ENCODE peak calls at places on chromosomes 12 and 14, in four cellular contexts. One of them, this sample, is unnamed. For H3K36me3, the result is how much of the 10 kb centered on the place peaks cover.

GRCh38 chr12:72278894-72279293 is 6.7 kb downstream of the TRHDE start:
- DNase-seq in CD8-positive, alpha-beta memory T cell: no peak
- DNase-seq in small intestine: no peak
- DNase-seq in effector memory CD4-positive, alpha-beta T cell: no peak
- DNase-seq in this sample: no peak

GRCh38 chr14:72636094-72636493 is 257.8 kb downstream of the DPF3 start:
- DNase-seq in CD8-positive, alpha-beta memory T cell: no peak
- DNase-seq in small intestine: no peak
- DNase-seq in effector memory CD4-positive, alpha-beta T cell: no peak
- DNase-seq in this sample: no peak

GRCh38 chr12:106831699-106832098 is 57.2 kb downstream of the RIC8B start:
- DNase-seq in CD8-positive, alpha-beta memory T cell: no peak
- DNase-seq in small intestine: no peak
- DNase-seq in effector memory CD4-positive, alpha-beta T cell: no peak
- DNase-seq in this sample: no peak

GRCh38 chr14:69270795-69271708 is 11.1 kb downstream of the GALNT16 start:
- DNase-seq in CD8-positive, alpha-beta memory T cell: no peak
- DNase-seq in small intestine: no peak
- DNase-seq in effector memory CD4-positive, alpha-beta T cell: no peak
- DNase-seq in this sample: no peak

GRCh38 chr12:93072340-93072739 is 143.2 kb upstream of the EEA1 start:
- DNase-seq in CD8-positive, alpha-beta memory T cell: no peak
- DNase-seq in small intestine: no peak
- DNase-seq in effector memory CD4-positive, alpha-beta T cell: no peak
- DNase-seq in this sample: no peak

GRCh38 chr12:92593734-92594402 is 108.9 kb upstream of the PLEKHG7 start:
- DNase-seq in CD8-positive, alpha-beta memory T cell: peak
- DNase-seq in small intestine: peak
- DNase-seq in effector memory CD4-positive, alpha-beta T cell: peak
- DNase-seq in this sample: peak

GRCh38 chr14:75138492-75138891 is 11.6 kb upstream of the NEK9 start:
- DNase-seq in CD8-positive, alpha-beta memory T cell: no peak
- DNase-seq in small intestine: no peak
- DNase-seq in effector memory CD4-positive, alpha-beta T cell: no peak
- DNase-seq in this sample: no peak

GRCh38 chr12:3681595-3681921 is 71.4 kb downstream of the CRACR2A start:
- DNase-seq in CD8-positive, alpha-beta memory T cell: no peak
- DNase-seq in small intestine: no peak
- DNase-seq in effector memory CD4-positive, alpha-beta T cell: no peak
- DNase-seq in this sample: no peak

GRCh38 chr14:104143071-104143470 is 4.7 kb downstream of the KIF26A start:
- DNase-seq in CD8-positive, alpha-beta memory T cell: no peak
- DNase-seq in small intestine: no peak
- DNase-seq in effector memory CD4-positive, alpha-beta T cell: no peak
- DNase-seq in this sample: no peak

GRCh38 chr12:11601647-11602046 is 47.8 kb upstream of the ETV6 start:
- DNase-seq in CD8-positive, alpha-beta memory T cell: no peak
- DNase-seq in small intestine: no peak
- DNase-seq in effector memory CD4-positive, alpha-beta T cell: no peak
- DNase-seq in this sample: no peak

GRCh38 chr14:93430889-93431670 is at the start of gene UNC79:
- DNase-seq in CD8-positive, alpha-beta memory T cell: no peak
- DNase-seq in small intestine: no peak
- DNase-seq in effector memory CD4-positive, alpha-beta T cell: no peak
- DNase-seq in this sample: no peak

GRCh38 chr14:95185033-95185432 is 27.7 kb upstream of the DICER1 start:
- DNase-seq in CD8-positive, alpha-beta memory T cell: no peak
- DNase-seq in small intestine: peak
- DNase-seq in effector memory CD4-positive, alpha-beta T cell: no peak
- DNase-seq in this sample: no peak

GRCh38 chr12:31246470-31246850 is 79.5 kb downstream of the SINHCAF start:
- DNase-seq in CD8-positive, alpha-beta memory T cell: no peak
- DNase-seq in small intestine: no peak
- DNase-seq in effector memory CD4-positive, alpha-beta T cell: no peak
- DNase-seq in this sample: no peak

GRCh38 chr12:56029666-56030293 is 8.9 kb downstream of the IKZF4 start:
- DNase-seq in CD8-positive, alpha-beta memory T cell: no peak
- DNase-seq in small intestine: peak
- DNase-seq in effector memory CD4-positive, alpha-beta T cell: no peak
- DNase-seq in this sample: peak

GRCh38 chr14:98665019-98665418 is 607.0 kb downstream of the BCL11B start:
- DNase-seq in CD8-positive, alpha-beta memory T cell: no peak
- DNase-seq in small intestine: no peak
- DNase-seq in effector memory CD4-positive, alpha-beta T cell: no peak
- DNase-seq in this sample: no peak

GRCh38 chr14:96215845-96216244 is 11.2 kb downstream of the BDKRB2 start:
- DNase-seq in CD8-positive, alpha-beta memory T cell: no peak
- DNase-seq in small intestine: no peak
- DNase-seq in effector memory CD4-positive, alpha-beta T cell: no peak
- DNase-seq in this sample: no peak

GRCh38 chr12:62260733-62261683 is 804 bp downstream of the USP15 start:
- DNase-seq in CD8-positive, alpha-beta memory T cell: peak
- DNase-seq in small intestine: peak
- DNase-seq in effector memory CD4-positive, alpha-beta T cell: peak
- DNase-seq in this sample: peak

GRCh38 chr12:4978737-4979136 is 64.9 kb upstream of the KCNA5 start:
- DNase-seq in CD8-positive, alpha-beta memory T cell: no peak
- DNase-seq in small intestine: no peak
- DNase-seq in effector memory CD4-positive, alpha-beta T cell: no peak
- DNase-seq in this sample: no peak

GRCh38 chr14:22394616-22395015 is 194.4 kb downstream of the DAD1 start:
- DNase-seq in CD8-positive, alpha-beta memory T cell: no peak
- DNase-seq in small intestine: no peak
- DNase-seq in effector memory CD4-positive, alpha-beta T cell: no peak
- DNase-seq in this sample: no peak

GRCh38 chr14:59394268-59394667 is 70.9 kb downstream of the GPR135 start:
- DNase-seq in CD8-positive, alpha-beta memory T cell: no peak
- DNase-seq in small intestine: no peak
- DNase-seq in effector memory CD4-positive, alpha-beta T cell: no peak
- DNase-seq in this sample: no peak

GRCh38 chr14:39102265-39102968 is 618 bp downstream of the SEC23A start:
- DNase-seq in CD8-positive, alpha-beta memory T cell: no peak
- DNase-seq in small intestine: peak
- DNase-seq in effector memory CD4-positive, alpha-beta T cell: no peak
- DNase-seq in this sample: no peak

GRCh38 chr12:56571131-56571530 is 49.5 kb downstream of the RBMS2 start:
- DNase-seq in CD8-positive, alpha-beta memory T cell: no peak
- DNase-seq in small intestine: no peak
- DNase-seq in effector memory CD4-positive, alpha-beta T cell: no peak
- DNase-seq in this sample: no peak

GRCh38 chr12:98698603-98699463 is 53.7 kb downstream of the APAF1 start:
- DNase-seq in CD8-positive, alpha-beta memory T cell: no peak
- DNase-seq in small intestine: peak
- DNase-seq in effector memory CD4-positive, alpha-beta T cell: no peak
- DNase-seq in this sample: no peak

GRCh38 chr14:76201162-76201561 is 49.4 kb downstream of the GPATCH2L start:
- DNase-seq in CD8-positive, alpha-beta memory T cell: no peak
- DNase-seq in small intestine: peak
- DNase-seq in effector memory CD4-positive, alpha-beta T cell: no peak
- DNase-seq in this sample: no peak

GRCh38 chr14:93619176-93619793 is 169.0 kb downstream of the PRIMA1 start:
- DNase-seq in CD8-positive, alpha-beta memory T cell: no peak
- DNase-seq in small intestine: peak
- DNase-seq in effector memory CD4-positive, alpha-beta T cell: no peak
- DNase-seq in this sample: no peak

GRCh38 chr12:58804749-58805148 is 115.6 kb downstream of the LRIG3 start:
- DNase-seq in CD8-positive, alpha-beta memory T cell: no peak
- DNase-seq in small intestine: peak
- DNase-seq in effector memory CD4-positive, alpha-beta T cell: no peak
- DNase-seq in this sample: no peak

GRCh38 chr14:91365552-91365951 is 52.1 kb downstream of the CCDC88C start:
- DNase-seq in CD8-positive, alpha-beta memory T cell: peak
- DNase-seq in small intestine: no peak
- DNase-seq in effector memory CD4-positive, alpha-beta T cell: no peak
- DNase-seq in this sample: no peak

GRCh38 chr12:58833844-58834243 is 86.5 kb downstream of the LRIG3 start:
- DNase-seq in CD8-positive, alpha-beta memory T cell: no peak
- DNase-seq in small intestine: peak
- DNase-seq in effector memory CD4-positive, alpha-beta T cell: no peak
- DNase-seq in this sample: no peak

GRCh38 chr14:105617201-105617777 is 90.9 kb downstream of the TMEM121 start:
- DNase-seq in CD8-positive, alpha-beta memory T cell: no peak
- DNase-seq in small intestine: no peak
- DNase-seq in effector memory CD4-positive, alpha-beta T cell: no peak
- DNase-seq in this sample: no peak

GRCh38 chr14:104776961-104777807 is 18.4 kb downstream of the AKT1 start:
- DNase-seq in CD8-positive, alpha-beta memory T cell: no peak
- DNase-seq in small intestine: no peak
- DNase-seq in effector memory CD4-positive, alpha-beta T cell: no peak
- DNase-seq in this sample: no peak

GRCh38 chr12:69556383-69556782 is 28.9 kb upstream of the CCT2 start:
- DNase-seq in CD8-positive, alpha-beta memory T cell: no peak
- DNase-seq in small intestine: no peak
- DNase-seq in effector memory CD4-positive, alpha-beta T cell: no peak
- DNase-seq in this sample: no peak

GRCh38 chr14:71183856-71184255 is 276.6 kb downstream of the PCNX1 start:
- DNase-seq in CD8-positive, alpha-beta memory T cell: no peak
- DNase-seq in small intestine: no peak
- DNase-seq in effector memory CD4-positive, alpha-beta T cell: no peak
- DNase-seq in this sample: no peak

GRCh38 chr14:58815046-58815701 is 177.4 kb downstream of the DACT1 start:
- DNase-seq in CD8-positive, alpha-beta memory T cell: no peak
- DNase-seq in small intestine: no peak
- DNase-seq in effector memory CD4-positive, alpha-beta T cell: no peak
- DNase-seq in this sample: no peak

GRCh38 chr14:101045511-101045910 is 142.0 kb upstream of the RTL1 start:
- DNase-seq in CD8-positive, alpha-beta memory T cell: no peak
- DNase-seq in small intestine: no peak
- DNase-seq in effector memory CD4-positive, alpha-beta T cell: no peak
- DNase-seq in this sample: no peak
- H3K36me3 ChIP-seq in CD8-positive, alpha-beta memory T cell: under half
- H3K36me3 ChIP-seq in small intestine: under half
- H3K36me3 ChIP-seq in effector memory CD4-positive, alpha-beta T cell: under half
- H3K36me3 ChIP-seq in this sample: under half

GRCh38 chr14:24439830-24440605 is 2.6 kb downstream of the SDR39U1 start:
- DNase-seq in CD8-positive, alpha-beta memory T cell: no peak
- DNase-seq in small intestine: no peak
- DNase-seq in effector memory CD4-positive, alpha-beta T cell: no peak
- DNase-seq in this sample: no peak
- H3K36me3 ChIP-seq in CD8-positive, alpha-beta memory T cell: under half
- H3K36me3 ChIP-seq in small intestine: under half
- H3K36me3 ChIP-seq in effector memory CD4-positive, alpha-beta T cell: under half
- H3K36me3 ChIP-seq in this sample: under half

GRCh38 chr12:122505419-122506051 is 4.8 kb upstream of the ZCCHC8 start:
- DNase-seq in CD8-positive, alpha-beta memory T cell: no peak
- DNase-seq in small intestine: no peak
- DNase-seq in effector memory CD4-positive, alpha-beta T cell: no peak
- DNase-seq in this sample: no peak
- H3K36me3 ChIP-seq in CD8-positive, alpha-beta memory T cell: half or more
- H3K36me3 ChIP-seq in small intestine: under half
- H3K36me3 ChIP-seq in effector memory CD4-positive, alpha-beta T cell: half or more
- H3K36me3 ChIP-seq in this sample: half or more

DNA sequence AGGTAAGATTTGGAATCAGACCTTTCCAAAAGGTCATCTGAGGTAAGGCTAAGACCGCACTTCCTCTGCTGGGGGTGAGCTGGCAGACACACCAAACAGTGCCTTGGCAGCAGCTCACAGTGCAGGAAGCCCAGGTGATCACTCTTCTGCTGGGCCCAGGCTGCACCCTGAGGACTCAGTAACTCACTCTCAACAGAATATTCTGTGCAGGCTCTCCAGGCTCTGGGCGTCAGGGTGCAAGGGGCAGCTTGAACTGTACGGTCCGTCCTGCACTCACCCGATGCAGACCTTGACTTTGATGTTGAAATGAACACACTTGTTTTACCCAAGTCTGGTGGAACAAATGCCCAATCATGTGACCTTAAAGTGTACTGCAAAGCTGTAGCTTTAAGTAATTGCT is 6.0 kb downstream of the ALKBH2 start:
- DNase-seq in CD8-positive, alpha-beta memory T cell: no peak
- DNase-seq in small intestine: peak
- DNase-seq in effector memory CD4-positive, alpha-beta T cell: no peak
- DNase-seq in this sample: no peak
- H3K36me3 ChIP-seq in CD8-positive, alpha-beta memory T cell: under half
- H3K36me3 ChIP-seq in small intestine: under half
- H3K36me3 ChIP-seq in effector memory CD4-positive, alpha-beta T cell: half or more
- H3K36me3 ChIP-seq in this sample: under half

DNA sequence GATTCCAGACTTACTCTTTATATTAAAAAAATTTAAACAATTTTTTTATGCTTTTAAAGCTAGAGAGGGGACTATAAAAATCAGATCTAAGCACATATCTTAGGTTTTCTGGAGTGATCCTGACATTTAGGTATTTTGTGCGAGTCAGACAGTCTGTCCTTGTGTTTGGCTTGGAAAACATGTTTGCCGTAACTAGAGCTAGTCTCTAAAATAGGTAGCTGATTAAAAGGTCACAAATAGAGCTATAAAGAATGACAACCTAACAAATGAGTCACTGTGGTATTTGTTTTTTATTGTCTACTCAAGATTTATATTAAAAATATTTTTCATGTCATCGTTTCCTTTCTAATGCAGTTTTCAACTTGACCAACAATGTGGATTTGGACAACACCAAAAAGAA is 73.4 kb downstream of the MNAT1 start:
- DNase-seq in CD8-positive, alpha-beta memory T cell: no peak
- DNase-seq in small intestine: no peak
- DNase-seq in effector memory CD4-positive, alpha-beta T cell: no peak
- DNase-seq in this sample: no peak
- H3K36me3 ChIP-seq in CD8-positive, alpha-beta memory T cell: under half
- H3K36me3 ChIP-seq in small intestine: under half
- H3K36me3 ChIP-seq in effector memory CD4-positive, alpha-beta T cell: under half
- H3K36me3 ChIP-seq in this sample: under half

GRCh38 chr12:109961612-109962011 is 34.6 kb downstream of the GIT2 start:
- DNase-seq in CD8-positive, alpha-beta memory T cell: no peak
- DNase-seq in small intestine: peak
- DNase-seq in effector memory CD4-positive, alpha-beta T cell: no peak
- DNase-seq in this sample: no peak

GRCh38 chr12:109963330-109963729 is 32.8 kb downstream of the GIT2 start:
- DNase-seq in CD8-positive, alpha-beta memory T cell: no peak
- DNase-seq in small intestine: no peak
- DNase-seq in effector memory CD4-positive, alpha-beta T cell: no peak
- DNase-seq in this sample: no peak

GRCh38 chr12:109962388-109962787 is 33.8 kb downstream of the GIT2 start:
- DNase-seq in CD8-positive, alpha-beta memory T cell: no peak
- DNase-seq in small intestine: no peak
- DNase-seq in effector memory CD4-positive, alpha-beta T cell: no peak
- DNase-seq in this sample: no peak

GRCh38 chr12:109959411-109960093 is 36.6 kb downstream of the GIT2 start:
- DNase-seq in CD8-positive, alpha-beta memory T cell: no peak
- DNase-seq in small intestine: peak
- DNase-seq in effector memory CD4-positive, alpha-beta T cell: no peak
- DNase-seq in this sample: no peak

DNA sequence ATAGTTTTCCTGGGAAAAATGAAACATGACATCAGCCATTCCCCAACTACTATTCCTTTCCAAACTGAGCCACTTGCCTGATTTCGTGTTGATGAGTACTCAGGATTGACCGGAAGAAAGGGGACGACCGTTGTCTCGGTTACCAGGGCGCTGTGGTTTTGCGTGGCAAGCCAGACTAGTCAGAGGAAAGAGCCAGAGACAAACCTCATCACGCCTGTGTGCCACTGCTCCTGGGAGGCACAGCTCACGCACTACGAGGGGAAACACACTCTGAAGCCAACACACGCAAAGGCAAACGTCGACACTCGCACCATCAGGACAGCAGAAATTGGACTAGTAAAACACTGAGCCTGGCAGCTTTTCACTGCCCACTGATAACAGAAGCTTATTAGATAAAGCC is 35.0 kb downstream of the GIT2 start:
- DNase-seq in CD8-positive, alpha-beta memory T cell: no peak
- DNase-seq in small intestine: no peak
- DNase-seq in effector memory CD4-positive, alpha-beta T cell: no peak
- DNase-seq in this sample: no peak
- H3K36me3 ChIP-seq in CD8-positive, alpha-beta memory T cell: half or more
- H3K36me3 ChIP-seq in small intestine: under half
- H3K36me3 ChIP-seq in effector memory CD4-positive, alpha-beta T cell: half or more
- H3K36me3 ChIP-seq in this sample: half or more